ENCODE peak calls at places on chromosomes 6 and 20, in five cellular contexts. M is M059J, S is PC-3, Y is H54, N is NCI-H748 treated with DMSO at 0.1 percent for 48 hours. Z is an unnamed sample.

GRCh38 chr6:37583261-37583660 is 83.6 kb upstream of the CCDC167 start:
- DNase-seq in M (no peak), S (no peak), Y (no peak), N (no peak), Z (no peak)

GRCh38 chr20:21244808-21245207 is 58.3 kb upstream of the XRN2 start:
- DNase-seq in M (no peak), S (no peak), Y (no peak), N (no peak), Z (no peak)

GRCh38 chr20:34084227-34084923 is 27.7 kb downstream of the EIF2S2 start:
- DNase-seq in M (no peak), S (no peak), Y (no peak), N (no peak), Z (no peak)

GRCh38 chr6:22699046-22699639 is 129.8 kb downstream of the HDGFL1 start:
- DNase-seq in M (no peak), S (no peak), Y (no peak), N (no peak), Z (no peak)

GRCh38 chr6:118551063-118551672 is 3.1 kb downstream of the PLN start:
- DNase-seq in M (peak), S (peak), Y (no peak), N (peak), Z (peak)

GRCh38 chr6:111013144-111013905 is 31.5 kb downstream of the RPF2 start:
- DNase-seq in M (no peak), S (no peak), Y (no peak), N (peak), Z (no peak)

GRCh38 chr6:131945971-131946370 is 5.2 kb downstream of the CCN2 start:
- DNase-seq in M (no peak), S (no peak), Y (no peak), N (no peak), Z (no peak)

GRCh38 chr6:131960371-131961133 is 9.4 kb upstream of the CCN2 start:
- DNase-seq in M (no peak), S (peak), Y (no peak), N (no peak), Z (no peak)